ENCODE peak calls at places on chromosomes 16 and 17, in eight cellular contexts. R is HCT116, K is body of pancreas, S is heart left ventricle, Q is tibial artery, A is lower lobe of right lung, D is dorsolateral prefrontal cortex, L is fibroblast of lung. X is an unnamed sample.

GRCh38 chr17:17067277-17067676 is 25.0 kb downstream of the MPRIP start:
- DNase-seq in A (no peak), Q (peak; percentile 0), L (no peak), S (no peak), D (no peak), K (no peak), R (no peak), X (no peak)

GRCh38 chr16:49932943-49933342 is 77.0 kb upstream of the ZNF423 start:
- DNase-seq in A (no peak), R (no peak), K (no peak), L (peak; percentile 23), S (peak; percentile 41), Q (no peak), D (no peak), X (peak; percentile 24)

GRCh38 chr17:41442772-41443171 is 2.0 kb upstream of the KRT38 start:
- DNase-seq in Q (no peak), K (no peak), D (no peak), L (no peak), S (no peak), A (no peak), R (no peak), X (no peak)

GRCh38 chr16:3029499-3030127 is 5.8 kb downstream of the THOC6 start:
- DNase-seq in S (no peak), A (no peak), K (no peak), L (no peak), D (no peak), R (no peak), Q (no peak), X (no peak)

GRCh38 chr17:74870512-74870911 is 2.3 kb downstream of the FDXR start:
- DNase-seq in S (no peak), R (no peak), D (no peak), Q (no peak), L (peak; percentile 36), A (no peak), K (no peak), X (no peak)

GRCh38 chr16:67167588-67167987 is 2.8 kb upstream of the NOL3 start:
- DNase-seq in L (no peak), A (no peak), Q (no peak), R (no peak), S (no peak), D (no peak), K (no peak), X (no peak)

GRCh38 chr16:73107371-73107770 is 59.4 kb upstream of the ZFHX3 start:
- DNase-seq in R (no peak), Q (no peak), K (no peak), D (no peak), L (no peak), S (no peak), A (no peak), X (no peak)

GRCh38 chr16:50282010-50282538 is 15.7 kb downstream of the ADCY7 start:
- DNase-seq in A (peak; percentile 92), L (peak; percentile 46), S (peak; percentile 83), Q (peak; percentile 78), D (no peak), R (no peak), K (peak; percentile 37), X (peak; percentile 77)

GRCh38 chr17:56863974-56864373 is 30.0 kb downstream of the DGKE start:
- DNase-seq in R (no peak), A (no peak), K (no peak), L (no peak), Q (no peak), S (no peak), D (no peak), X (no peak)

GRCh38 chr16:71526111-71526998 is at the start of gene CHST4:
- DNase-seq in R (no peak), S (no peak), D (no peak), A (no peak), K (peak; percentile 16), Q (no peak), L (peak; percentile 25), X (no peak)

GRCh38 chr16:28590384-28591340 is 6.2 kb downstream of the SULT1A2 start:
- DNase-seq in R (no peak), A (no peak), L (no peak), K (no peak), D (no peak), S (no peak), Q (no peak), X (no peak)

GRCh38 chr17:63841350-63842172 is 924 bp downstream of the SMARCD2 start:
- DNase-seq in S (peak; percentile 72), A (peak; percentile 75), L (peak; percentile 65), R (no peak), D (no peak), Q (peak; percentile 72), K (peak; percentile 65), X (peak; percentile 79)

GRCh38 chr17:4332296-4332970 is 34.0 kb downstream of the UBE2G1 start:
- DNase-seq in R (no peak), S (no peak), L (no peak), Q (no peak), D (no peak), K (no peak), A (no peak), X (no peak)

GRCh38 chr17:50459756-50460155 is 8.9 kb downstream of the CHAD start:
- DNase-seq in D (no peak), S (no peak), K (no peak), A (no peak), L (no peak), R (no peak), Q (no peak), X (no peak)

GRCh38 chr17:19759934-19760530 is 11.9 kb upstream of the ALDH3A1 start:
- DNase-seq in Q (no peak), S (no peak), R (no peak), L (no peak), A (no peak), D (peak; percentile 18), K (no peak), X (no peak)

GRCh38 chr17:19760781-19761180 is 12.7 kb upstream of the ALDH3A1 start:
- DNase-seq in K (no peak), R (no peak), A (no peak), D (no peak), Q (no peak), L (no peak), S (no peak), X (no peak)

GRCh38 chr17:19763416-19763815 is 15.3 kb upstream of the ALDH3A1 start:
- DNase-seq in Q (no peak), S (no peak), D (peak; percentile 30), R (no peak), A (no peak), K (no peak), L (no peak), X (no peak)

GRCh38 chr17:19766016-19766415 is 17.9 kb upstream of the ALDH3A1 start:
- DNase-seq in R (no peak), K (no peak), A (no peak), D (no peak), Q (no peak), L (no peak), S (no peak), X (no peak)

DNA sequence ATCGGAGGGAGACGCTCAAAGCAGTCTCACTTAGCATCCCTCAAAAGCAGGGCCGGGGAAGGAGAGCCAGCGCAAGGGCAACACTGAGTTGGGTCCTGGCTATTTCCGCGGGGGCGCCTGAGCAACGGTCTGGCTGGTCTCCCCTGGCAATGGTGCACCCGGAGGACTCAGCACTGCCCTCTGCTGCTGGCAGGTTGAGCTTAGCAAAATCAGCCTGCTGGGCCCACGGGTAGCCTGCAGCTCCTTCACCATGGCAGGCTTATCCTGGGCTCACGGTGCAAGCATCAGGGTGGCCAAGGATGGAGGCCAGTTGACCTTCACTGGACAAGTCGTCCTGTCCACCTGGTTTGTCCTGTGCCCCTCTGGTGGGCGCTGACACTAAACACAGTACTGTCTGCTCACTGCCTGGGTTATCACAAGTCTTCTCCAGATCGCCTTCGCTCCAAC is 14.4 kb upstream of the ALDH3A1 start:
- DNase-seq in K (peak; percentile 55), R (no peak), D (peak; percentile 78), S (peak; percentile 70), A (peak; percentile 82), Q (peak; percentile 61), L (peak; percentile 44), X (peak; percentile 75)
- TF ChIP-seq CTCF in K (peak; percentile 72), R (peak; percentile 73), D (peak; percentile 59), S (peak; percentile 60), A (peak; percentile 79), Q (peak; percentile 66), L (peak; percentile 73), X (peak; percentile 81)

GRCh38 chr16:82134884-82135283 is 35.1 kb downstream of the MPHOSPH6 start:
- DNase-seq in L (no peak), A (no peak), K (no peak), Q (no peak), S (no peak), R (no peak), D (no peak), X (no peak)
- H3K4me3 ChIP-seq in L (no peak overlapping the region), A (no peak overlapping the region), K (no peak overlapping the region), Q (no peak overlapping the region), S (no peak overlapping the region), R (no peak overlapping the region), D (no peak overlapping the region), X (no peak overlapping the region)

DNA sequence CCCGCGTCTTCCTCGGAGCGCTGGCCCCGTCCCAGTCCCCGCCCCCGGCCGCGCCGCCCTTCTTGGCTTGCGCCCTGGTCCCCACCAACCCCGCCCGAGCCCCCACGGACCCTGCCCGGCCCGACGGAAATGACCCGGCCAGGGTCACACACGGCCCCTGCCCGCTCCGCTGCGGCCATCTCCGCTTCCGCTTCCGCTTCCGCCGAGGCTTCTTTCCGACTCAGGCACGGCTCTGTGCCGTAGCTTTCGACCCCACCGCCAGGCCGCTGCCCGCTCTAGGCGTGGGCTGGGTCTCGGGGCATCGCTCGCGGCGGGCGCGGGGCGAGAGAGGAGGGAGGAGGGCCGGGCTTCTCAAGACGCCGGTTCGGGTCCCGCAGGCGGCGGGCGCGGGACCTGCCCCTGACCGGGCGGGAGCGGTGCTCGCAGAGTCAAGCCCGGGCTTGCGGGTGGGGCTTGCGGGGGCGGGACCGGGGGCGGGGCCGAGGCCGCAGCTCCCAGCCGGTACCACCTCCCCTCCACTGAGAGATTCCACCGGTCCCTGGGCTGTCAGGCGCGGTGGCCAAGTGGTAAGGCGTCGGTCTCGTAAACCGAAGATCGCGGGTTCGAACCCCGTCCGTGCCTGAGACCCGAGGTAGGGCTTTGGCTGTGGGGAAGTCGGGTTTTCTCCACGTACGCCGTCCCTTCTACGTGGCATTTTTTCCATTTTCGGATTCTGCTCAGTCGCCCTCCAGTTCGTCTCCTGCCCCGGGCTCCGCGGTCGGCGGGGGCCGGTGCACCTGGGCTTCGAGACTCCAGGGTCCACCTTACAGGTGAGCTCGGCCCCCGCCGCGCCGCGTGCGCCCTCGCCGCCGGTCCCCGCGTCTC is 158.3 kb downstream of the RAB11FIP4 start:
- DNase-seq in A (peak; percentile 93), L (peak; percentile 93), Q (peak; percentile 92), K (peak; percentile 96), D (peak; percentile 91), R (peak; percentile 82), S (peak; percentile 90), X (peak; percentile 91)
- TF ChIP-seq CTCF in A (no peak), L (no peak), Q (peak; percentile 16), K (no peak), D (no peak), R (no peak), S (no peak), X (no peak)

DNA sequence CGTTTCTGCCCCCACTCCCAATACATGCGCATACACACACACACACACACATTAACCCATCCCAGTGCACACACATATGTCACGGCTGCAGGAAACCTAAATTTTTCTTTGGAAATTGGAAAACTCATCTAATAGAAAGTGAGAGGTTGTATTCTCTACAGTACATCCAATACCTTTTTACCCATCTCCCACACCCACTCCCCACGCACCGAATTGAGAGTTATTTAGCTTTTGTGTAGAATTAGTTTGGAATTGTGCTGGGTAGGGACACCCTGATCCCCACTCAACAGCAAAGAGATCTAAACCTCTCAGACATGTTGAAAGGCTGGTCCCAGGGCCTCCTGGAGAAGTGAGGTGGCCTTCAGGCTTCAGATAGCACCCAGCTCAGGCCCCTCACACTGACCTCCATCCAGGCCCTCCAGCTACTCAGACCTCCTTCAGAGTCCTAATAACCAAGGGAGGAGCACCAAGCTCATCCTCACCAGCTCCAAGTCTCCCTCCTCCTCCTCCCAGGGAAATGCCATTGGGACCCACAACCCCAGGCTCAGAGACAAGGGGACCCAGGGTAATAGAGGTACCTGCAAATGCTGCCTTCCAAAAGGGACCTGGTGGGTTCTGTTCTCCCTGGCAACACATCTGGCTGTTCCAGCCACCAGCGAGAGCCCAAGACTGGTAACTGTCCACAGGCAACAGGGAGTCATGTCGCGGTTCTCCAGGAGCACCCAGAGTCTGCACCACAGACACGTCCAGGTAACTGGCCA is 955 bp downstream of the HOXB13 start:
- DNase-seq in A (no peak), D (no peak), Q (no peak), K (no peak), S (no peak), L (no peak), R (no peak), X (no peak)
- H3K4me3 ChIP-seq in A (no peak overlapping the region), D (no peak overlapping the region), Q (no peak overlapping the region), K (no peak overlapping the region), S (no peak overlapping the region), L (no peak overlapping the region), R (peak overlapping the region; percentile 61), X (no peak overlapping the region)

X was measured in left ventricle myocardium inferior.